ENCODE peak calls at places on chromosomes 11 and 22, in four cellular contexts. O, H, I and S are unnamed samples.

GRCh38 chr22:48236261-48236660 is 1473.8 kb downstream of the TBC1D22A start:
- DNase-seq in H (peak), I (no peak), O (no peak), S (no peak)

GRCh38 chr11:113176971-113177370 is 137.4 kb upstream of the TTC12 start:
- DNase-seq in I (no peak), H (no peak), O (no peak), S (no peak)

GRCh38 chr22:27220349-27220748 is 563.0 kb downstream of the MIAT start:
- DNase-seq in H (no peak), I (no peak), O (no peak), S (no peak)

GRCh38 chr11:124788521-124788920 is 11.7 kb downstream of the MSANTD2 start:
- DNase-seq in I (no peak), H (no peak), O (no peak), S (no peak)

GRCh38 chr11:8720868-8721739 is 38.5 kb downstream of the RPL27A start:
- DNase-seq in O (no peak), H (no peak), I (peak), S (no peak)

GRCh38 chr11:31974737-31975136 is 116.1 kb upstream of the RCN1 start:
- DNase-seq in I (peak), H (no peak), O (no peak), S (no peak)

GRCh38 chr11:33500865-33501479 is 199.7 kb downstream of the C11orf91 start:
- DNase-seq in H (no peak), O (peak), I (peak), S (no peak)

GRCh38 chr11:123407124-123407995 is 22.7 kb upstream of the GRAMD1B start:
- DNase-seq in I (peak), H (no peak), O (peak), S (no peak)

GRCh38 chr11:50412832-50413231 is 380.2 kb downstream of the OR4C45 start:
- DNase-seq in O (no peak), H (no peak), I (no peak), S (no peak)

GRCh38 chr11:92018332-92018731 is 206.3 kb upstream of the FAT3 start:
- DNase-seq in H (no peak), I (no peak), O (no peak), S (no peak)

GRCh38 chr11:33579101-33579500 is 121.5 kb downstream of the C11orf91 start:
- DNase-seq in H (no peak), I (no peak), O (no peak), S (no peak)

GRCh38 chr11:118143661-118144185 is 8.9 kb downstream of the SCN4B start:
- DNase-seq in H (no peak), O (no peak), I (no peak), S (no peak)

GRCh38 chr11:9615031-9615451 is 41.6 kb downstream of the WEE1 start:
- DNase-seq in H (no peak), I (no peak), O (no peak), S (no peak)

GRCh38 chr22:45462034-45462655 is 40.5 kb upstream of the FBLN1 start:
- DNase-seq in H (no peak), I (no peak), O (peak), S (no peak)
- TF ChIP-seq CTCF in H (peak), I (no peak), O (no peak), S (peak)

DNA sequence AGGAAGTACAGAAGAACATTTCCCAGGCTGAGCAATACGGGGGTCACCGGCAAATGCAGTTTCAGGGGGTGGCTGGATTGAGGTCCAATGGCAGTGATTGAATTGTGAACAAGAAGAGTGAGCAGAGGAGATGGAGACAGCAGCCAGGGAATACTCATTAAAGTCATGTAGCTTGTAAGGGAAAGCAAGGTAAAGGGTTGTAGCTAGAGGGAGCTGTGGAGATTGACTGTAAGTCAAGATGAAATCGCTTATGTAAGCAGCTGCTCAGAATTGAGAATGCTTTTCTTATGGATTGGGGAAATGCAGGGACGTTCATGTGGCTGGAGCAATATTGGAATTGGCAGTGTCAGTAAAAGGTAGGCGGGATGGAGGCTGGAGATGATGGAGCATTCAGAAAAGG is 111.4 kb upstream of the TBCEL start:
- DNase-seq in O (peak), I (peak), H (no peak), S (no peak)
- TF ChIP-seq CTCF in O (no peak), I (peak), H (peak), S (peak)

GRCh38 chr22:31738566-31738965 is 11.4 kb downstream of the PRR14L start:
- DNase-seq in O (no peak), H (no peak), I (no peak), S (no peak)
- TF ChIP-seq CTCF in O (no peak), H (no peak), I (no peak), S (no peak)

DNA sequence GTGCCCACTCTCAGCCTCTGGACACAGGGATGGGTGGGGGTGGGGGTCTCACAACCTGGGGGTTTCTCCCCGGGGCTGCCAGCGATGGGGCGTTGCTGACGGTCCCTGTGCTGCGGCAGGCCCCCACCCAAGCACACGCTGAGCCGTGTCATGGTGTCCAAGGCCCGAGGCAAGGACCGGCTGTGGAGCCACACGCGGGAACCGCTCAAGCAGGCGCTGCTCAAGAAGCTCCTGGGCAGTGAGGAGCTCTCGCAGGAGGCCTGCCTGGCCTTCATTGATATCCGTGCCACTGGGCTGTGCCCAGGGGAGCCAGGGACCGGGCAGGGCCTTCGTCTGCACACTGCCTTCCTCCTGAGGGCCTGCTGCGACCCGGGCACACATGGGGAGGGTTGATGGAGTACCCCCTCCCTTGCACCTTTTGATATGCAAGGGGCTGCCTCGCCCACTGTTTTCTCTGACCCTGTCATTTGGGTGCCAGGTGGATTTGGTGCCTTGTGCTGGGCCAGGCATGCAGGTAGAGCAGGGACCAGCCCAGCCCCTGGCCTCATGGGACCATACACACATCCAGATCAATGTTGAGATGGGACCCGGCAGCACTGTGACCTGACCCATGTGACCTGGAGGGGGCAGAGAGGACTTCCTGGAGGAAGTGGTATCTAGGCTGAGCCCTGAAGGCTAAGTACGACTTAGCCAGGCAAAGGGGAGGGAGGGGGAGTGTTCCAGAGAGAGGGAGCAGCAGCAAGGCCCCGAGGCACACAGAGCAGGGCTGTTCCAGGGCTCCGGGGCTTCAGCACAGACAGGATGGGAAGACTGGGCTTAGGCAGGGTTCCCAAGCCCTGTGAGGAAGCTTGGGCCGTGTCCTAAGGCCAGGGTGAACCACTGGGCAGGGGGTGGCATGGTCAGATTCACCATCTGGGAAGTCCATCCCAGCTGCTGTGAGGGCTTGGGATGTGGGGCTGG is 75.2 kb downstream of the MYO7A start:
- DNase-seq in H (no peak), I (no peak), O (no peak), S (peak)
- TF ChIP-seq CTCF in H (no peak), I (no peak), O (no peak), S (no peak)

DNA sequence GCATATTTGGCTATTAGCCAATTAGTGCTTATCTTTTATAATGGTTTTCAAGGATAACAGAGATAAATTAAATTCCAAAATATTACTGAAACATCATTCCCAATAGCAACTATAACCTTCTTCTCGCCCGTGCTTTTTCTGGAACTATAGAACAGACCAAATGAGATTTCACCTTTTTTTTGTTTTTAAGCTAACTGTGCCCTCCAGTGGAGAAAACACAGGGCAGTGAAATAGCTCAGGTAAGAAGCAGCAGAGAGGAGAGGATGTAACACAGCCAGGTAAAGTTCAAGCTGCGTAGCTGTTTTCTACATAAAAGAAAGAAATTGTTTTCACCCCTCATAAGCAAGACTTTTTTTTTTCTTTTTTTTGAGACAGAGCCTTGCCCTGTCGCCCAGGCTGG is 28.2 kb downstream of the HSD17B12 start:
- DNase-seq in H (no peak), O (no peak), I (peak), S (no peak)
- TF ChIP-seq CTCF in H (no peak), O (peak), I (peak), S (no peak)

GRCh38 chr11:45210846-45211245 is 64.4 kb downstream of the PRDM11 start:
- DNase-seq in H (no peak), O (no peak), I (no peak), S (no peak)

GRCh38 chr11:45213316-45213665 is 66.9 kb downstream of the PRDM11 start:
- DNase-seq in I (no peak), H (no peak), O (no peak), S (no peak)

GRCh38 chr11:45211732-45212131 is 65.3 kb downstream of the PRDM11 start:
- DNase-seq in I (no peak), H (no peak), O (peak), S (no peak)

GRCh38 chr11:45213717-45214116 is 67.3 kb downstream of the PRDM11 start:
- DNase-seq in H (no peak), O (no peak), I (no peak), S (no peak)

GRCh38 chr11:45212566-45213315 is 66.3 kb downstream of the PRDM11 start:
- DNase-seq in I (no peak), O (peak), H (no peak), S (no peak)
- TF ChIP-seq CTCF in I (peak), O (peak), H (no peak), S (peak)

DNA sequence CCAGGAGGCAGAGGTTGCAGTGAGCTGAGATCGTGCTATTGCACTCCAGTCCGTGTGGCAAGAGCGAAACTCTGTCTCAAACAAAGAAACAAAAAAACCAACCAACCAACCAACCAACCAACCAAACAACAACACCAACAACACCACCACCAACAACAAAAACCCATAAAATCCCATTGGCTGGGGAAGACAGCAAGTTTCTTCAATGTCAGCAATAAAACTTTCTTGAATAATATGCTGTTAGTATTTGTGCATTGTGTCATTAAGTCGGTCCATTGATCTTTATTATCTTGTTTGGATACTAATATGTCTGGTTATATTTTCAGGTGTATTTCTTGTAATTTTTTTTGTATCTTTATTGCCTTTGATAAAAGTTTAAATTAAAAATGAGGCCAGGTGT is 9.3 kb downstream of the GRK3 start:
- DNase-seq in I (no peak), O (no peak), H (no peak), S (no peak)
- TF ChIP-seq CTCF in I (no peak), O (no peak), H (no peak), S (no peak)

GRCh38 chr11:116715383-116715782 is 57.4 kb downstream of the BUD13 start:
- DNase-seq in H (no peak), O (peak), I (no peak), S (no peak)
- TF ChIP-seq CTCF in H (no peak), O (peak), I (peak), S (no peak)

DNA sequence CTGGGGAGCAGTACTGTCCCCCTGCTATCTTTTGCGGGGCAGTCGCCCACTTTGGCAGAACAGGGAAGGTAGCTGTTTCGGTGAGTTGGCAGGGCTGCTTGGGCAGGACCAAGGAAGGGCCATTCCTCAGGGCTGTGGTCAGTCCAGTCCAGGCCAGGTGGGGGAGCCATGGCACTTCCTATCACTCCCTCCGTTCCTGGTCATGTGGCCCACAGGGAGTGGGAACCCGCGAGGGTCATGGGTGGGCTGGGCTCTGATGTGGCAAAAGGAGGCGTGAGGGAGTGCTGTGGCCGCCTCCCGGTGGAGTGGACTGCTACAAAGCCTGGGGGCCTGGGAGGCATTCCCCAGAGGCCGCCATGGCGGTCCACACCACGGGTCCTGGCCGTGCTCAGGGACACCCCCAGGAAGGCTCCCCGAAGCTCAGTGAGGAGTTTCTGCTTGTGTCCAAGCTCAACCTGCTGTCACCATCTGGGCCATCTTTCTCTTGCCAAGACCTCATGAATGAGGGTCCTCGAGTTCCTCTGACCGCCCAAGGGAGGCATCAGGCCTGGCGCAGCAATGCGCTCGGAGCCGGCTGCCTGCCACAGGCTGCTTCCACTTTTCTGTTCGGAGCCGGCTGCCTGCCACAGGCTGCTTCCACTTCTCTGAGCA is 11.9 kb downstream of the CHID1 start:
- DNase-seq in O (peak), I (no peak), H (no peak), S (no peak)
- TF ChIP-seq CTCF in O (peak), I (no peak), H (peak), S (peak)